ENCODE peak calls at places on chromosomes 5 and 9, in ten cellular contexts. V is brain microvascular endothelial cell, K is heart right ventricle, X is upper lobe of right lung, E is cardiac muscle cell, G is lung, Z is mammary epithelial cell, C is foreskin fibroblast, L is AG04449, R is fibroblast of the aortic adventitia. O is an unnamed sample.

GRCh38 chr5:67059747-67060490 is 136.7 kb downstream of the CD180 start:
- DNase-seq in V (peak; percentile 82), K (no peak), X (no peak), E (no peak), G (no peak), Z (peak; percentile 64), C (peak; percentile 74), L (peak; percentile 16), R (peak; percentile 55), O (peak; percentile 89)

GRCh38 chr5:135337064-135337463 is 62.0 kb downstream of the MACROH2A1 start:
- DNase-seq in V (no peak), K (no peak), X (no peak), E (no peak), G (no peak), Z (peak; percentile 43), C (peak; percentile 68), L (no peak), R (no peak), O (no peak)

GRCh38 chr5:159343295-159344094 is 13.2 kb upstream of the IL12B start:
- DNase-seq in V (no peak), K (no peak), X (no peak), E (no peak), G (no peak), Z (no peak), C (no peak), L (no peak), R (no peak), O (no peak)

GRCh38 chr9:6931913-6932312 is 174.1 kb downstream of the KDM4C start:
- DNase-seq in V (peak; percentile 92), K (no peak), X (no peak), E (no peak), G (no peak), Z (peak; percentile 87), C (peak; percentile 93), L (no peak), R (peak; percentile 78), O (peak; percentile 91)

GRCh38 chr9:89808076-89808701 is 203.4 kb downstream of the GADD45G start:
- DNase-seq in V (peak; percentile 14), K (no peak), X (no peak), E (no peak), G (no peak), Z (no peak), C (no peak), L (no peak), R (no peak), O (no peak)

GRCh38 chr9:89375181-89375760 is 57.0 kb downstream of the SECISBP2 start:
- DNase-seq in V (peak; percentile 2), K (no peak), X (no peak), E (no peak), G (no peak), Z (no peak), C (no peak), L (no peak), R (no peak), O (no peak)

GRCh38 chr5:6359534-6359933 is 18.8 kb downstream of the MED10 start:
- DNase-seq in V (no peak), K (no peak), X (no peak), E (no peak), G (no peak), Z (no peak), C (peak; percentile 20), L (no peak), R (no peak), O (no peak)

GRCh38 chr5:6359941-6360683 is 18.2 kb downstream of the MED10 start:
- DNase-seq in V (no peak), K (no peak), X (no peak), E (no peak), G (no peak), Z (no peak), C (no peak), L (no peak), R (no peak), O (no peak)

GRCh38 chr5:72662936-72663335 is 153.5 kb upstream of the TNPO1 start:
- DNase-seq in V (no peak), K (no peak), X (no peak), E (no peak), G (no peak), Z (no peak), C (no peak), L (no peak), R (no peak), O (no peak)

GRCh38 chr5:144247131-144247530 is 76.5 kb downstream of the KCTD16 start:
- DNase-seq in V (no peak), K (no peak), X (no peak), E (peak; percentile 33), G (no peak), Z (no peak), C (no peak), L (no peak), R (no peak), O (no peak)

GRCh38 chr5:24547127-24547526 is 97.7 kb downstream of the CDH10 start:
- DNase-seq in V (no peak), K (no peak), X (no peak), E (no peak), G (no peak), Z (no peak), C (no peak), L (no peak), R (no peak), O (no peak)

GRCh38 chr5:132460835-132461230 is 29.7 kb downstream of the IRF1 start:
- DNase-seq in V (no peak), K (no peak), X (no peak), E (no peak), G (no peak), Z (no peak), C (no peak), L (no peak), R (no peak), O (no peak)

GRCh38 chr5:73093943-73094342 is 26.4 kb upstream of the TMEM171 start:
- DNase-seq in V (peak; percentile 85), K (no peak), X (no peak), E (no peak), G (no peak), Z (peak; percentile 79), C (peak; percentile 85), L (no peak), R (peak; percentile 63), O (peak; percentile 85)

GRCh38 chr9:95778957-95779356 is 96.5 kb upstream of the ERCC6L2 start:
- DNase-seq in V (no peak), K (peak; percentile 53), X (no peak), E (no peak), G (peak; percentile 61), Z (no peak), C (peak; percentile 66), L (no peak), R (peak; percentile 73), O (peak; percentile 83)

GRCh38 chr9:37329576-37329975 is 92.9 kb upstream of the GRHPR start:
- DNase-seq in V (peak; percentile 15), K (no peak), X (no peak), E (peak; percentile 9), G (no peak), Z (peak; percentile 5), C (peak; percentile 44), L (no peak), R (peak; percentile 61), O (peak; percentile 59)
- TF ChIP-seq CTCF in V (peak; percentile 62), K (peak; percentile 49), X (no peak), E (peak; percentile 46), G (no peak), Z (peak; percentile 43), C (peak; percentile 22), L (peak; percentile 36), R (peak; percentile 47), O (peak; percentile 42)

GRCh38 chr5:149061341-149061740 is 1.5 kb downstream of the SH3TC2 start:
- DNase-seq in V (no peak), K (no peak), X (no peak), E (no peak), G (no peak), Z (no peak), C (no peak), L (no peak), R (no peak), O (no peak)

GRCh38 chr5:149060325-149060724 is 2.5 kb downstream of the SH3TC2 start:
- DNase-seq in V (peak; percentile 54), K (peak; percentile 22), X (no peak), E (peak; percentile 80), G (no peak), Z (peak; percentile 75), C (peak; percentile 80), L (no peak), R (peak; percentile 44), O (peak; percentile 63)

GRCh38 chr5:149063901-149064478 is 1.1 kb upstream of the SH3TC2 start:
- DNase-seq in V (no peak), K (no peak), X (no peak), E (no peak), G (no peak), Z (peak; percentile 28), C (no peak), L (no peak), R (no peak), O (no peak)

GRCh38 chr5:149062371-149063016 is 368 bp downstream of the SH3TC2 start:
- DNase-seq in V (peak; percentile 77), K (no peak), X (no peak), E (no peak), G (no peak), Z (peak; percentile 97), C (peak; percentile 95), L (peak; percentile 37), R (peak; percentile 82), O (peak; percentile 91)

GRCh38 chr5:149063017-149063687 is at the start of gene SH3TC2:
- DNase-seq in V (peak; percentile 49), K (peak; percentile 74), X (peak; percentile 60), E (peak; percentile 83), G (no peak), Z (peak; percentile 87), C (peak; percentile 86), L (no peak), R (peak; percentile 75), O (peak; percentile 23)
- H3K4me3 ChIP-seq in V (no peak within 1 kb of the TSS), K (no peak within 1 kb of the TSS), X (no peak within 1 kb of the TSS), E (no peak within 1 kb of the TSS), G (no peak within 1 kb of the TSS), Z (peak within 1 kb of the TSS; percentile 19), C (no peak within 1 kb of the TSS), L (no peak within 1 kb of the TSS), R (no peak within 1 kb of the TSS), O (no peak within 1 kb of the TSS)

GRCh38 chr9:105046907-105047651 is 119.1 kb upstream of the ABCA1 start:
- DNase-seq in V (no peak), K (no peak), X (no peak), E (no peak), G (no peak), Z (no peak), C (peak; percentile 33), L (no peak), R (no peak), O (peak; percentile 30)
- TF ChIP-seq CTCF in V (peak; percentile 23), K (no peak), X (no peak), E (no peak), G (no peak), Z (no peak), C (no peak), L (no peak), R (no peak), O (no peak)

GRCh38 chr5:155728146-155728856 is 598.7 kb upstream of the SGCD start:
- DNase-seq in V (peak; percentile 1), K (peak; percentile 68), X (peak; percentile 80), E (peak; percentile 74), G (no peak), Z (peak; percentile 34), C (peak; percentile 34), L (no peak), R (no peak), O (peak; percentile 9)
- H3K4me3 ChIP-seq in V (no peak overlapping the region), K (peak overlapping the region; percentile 55), X (peak overlapping the region; percentile 21), E (peak overlapping the region; percentile 31), G (no peak overlapping the region), Z (peak overlapping the region; percentile 30), C (peak overlapping the region; percentile 24), L (peak overlapping the region; percentile 59), R (no peak overlapping the region), O (no peak overlapping the region)

O was measured in cardiac fibroblast.